ENCODE peak calls at places on chromosome 11, in six cellular contexts. One of them, this sample, is unnamed.

GRCh38 chr11:17564687-17565042 is 17.6 kb downstream of the OTOG start:
- DNase-seq in PC-3: peak
- DNase-seq in endothelial cell of umbilical vein: no peak
- DNase-seq in IMR-90: no peak
- DNase-seq in HCT116: no peak
- DNase-seq in H9: peak
- DNase-seq in this sample: no peak

GRCh38 chr11:121416909-121417567 is 35.1 kb upstream of the SORL1 start:
- DNase-seq in PC-3: peak
- DNase-seq in endothelial cell of umbilical vein: peak
- DNase-seq in IMR-90: peak
- DNase-seq in HCT116: no peak
- DNase-seq in H9: no peak
- DNase-seq in this sample: peak

GRCh38 chr11:110303414-110303826 is 7.0 kb upstream of the RDX start:
- DNase-seq in PC-3: peak
- DNase-seq in endothelial cell of umbilical vein: no peak
- DNase-seq in IMR-90: no peak
- DNase-seq in HCT116: no peak
- DNase-seq in H9: no peak
- DNase-seq in this sample: no peak

GRCh38 chr11:68014157-68014965 is 4.2 kb downstream of the ALDH3B1 start:
- DNase-seq in PC-3: peak
- DNase-seq in endothelial cell of umbilical vein: peak
- DNase-seq in IMR-90: peak
- DNase-seq in HCT116: peak
- DNase-seq in H9: no peak
- DNase-seq in this sample: peak

GRCh38 chr11:78801161-78801884 is 226.7 kb upstream of the NARS2 start:
- DNase-seq in PC-3: peak
- DNase-seq in endothelial cell of umbilical vein: peak
- DNase-seq in IMR-90: peak
- DNase-seq in HCT116: no peak
- DNase-seq in H9: no peak
- DNase-seq in this sample: peak

GRCh38 chr11:65261591-65262380 is at the start of gene POLA2:
- DNase-seq in PC-3: peak
- DNase-seq in endothelial cell of umbilical vein: peak
- DNase-seq in IMR-90: peak
- DNase-seq in HCT116: peak
- DNase-seq in H9: peak
- DNase-seq in this sample: peak

GRCh38 chr11:536841-537621 is at the start of gene LRRC56:
- DNase-seq in PC-3: peak
- DNase-seq in endothelial cell of umbilical vein: peak
- DNase-seq in IMR-90: peak
- DNase-seq in HCT116: peak
- DNase-seq in H9: peak
- DNase-seq in this sample: peak

GRCh38 chr11:30992513-30992849 is 377.1 kb downstream of the DCDC1 start:
- DNase-seq in PC-3: no peak
- DNase-seq in endothelial cell of umbilical vein: no peak
- DNase-seq in IMR-90: no peak
- DNase-seq in HCT116: no peak
- DNase-seq in H9: no peak
- DNase-seq in this sample: no peak

GRCh38 chr11:117572129-117572528 is 224.9 kb downstream of the DSCAML1 start:
- DNase-seq in PC-3: no peak
- DNase-seq in endothelial cell of umbilical vein: no peak
- DNase-seq in IMR-90: no peak
- DNase-seq in HCT116: no peak
- DNase-seq in H9: no peak
- DNase-seq in this sample: no peak

GRCh38 chr11:63897459-63898156 is 19.4 kb downstream of the RCOR2 start:
- DNase-seq in PC-3: no peak
- DNase-seq in endothelial cell of umbilical vein: no peak
- DNase-seq in IMR-90: no peak
- DNase-seq in HCT116: no peak
- DNase-seq in H9: no peak
- DNase-seq in this sample: no peak

GRCh38 chr11:58524232-58525036 is 16.5 kb upstream of the OR5B21 start:
- DNase-seq in PC-3: peak
- DNase-seq in endothelial cell of umbilical vein: peak
- DNase-seq in IMR-90: peak
- DNase-seq in HCT116: peak
- DNase-seq in H9: peak
- DNase-seq in this sample: peak

GRCh38 chr11:21675049-21675616 is 517.8 kb upstream of the ANO5 start:
- DNase-seq in PC-3: no peak
- DNase-seq in endothelial cell of umbilical vein: no peak
- DNase-seq in IMR-90: no peak
- DNase-seq in HCT116: no peak
- DNase-seq in H9: no peak
- DNase-seq in this sample: no peak

GRCh38 chr11:63510360-63511130 is 4.7 kb downstream of the LGALS12 start:
- DNase-seq in PC-3: no peak
- DNase-seq in endothelial cell of umbilical vein: no peak
- DNase-seq in IMR-90: no peak
- DNase-seq in HCT116: no peak
- DNase-seq in H9: no peak
- DNase-seq in this sample: peak

GRCh38 chr11:110425751-110426545 is 3.8 kb upstream of the FDX1 start:
- DNase-seq in PC-3: peak
- DNase-seq in endothelial cell of umbilical vein: no peak
- DNase-seq in IMR-90: peak
- DNase-seq in HCT116: no peak
- DNase-seq in H9: no peak
- DNase-seq in this sample: peak

GRCh38 chr11:4606231-4607015 is 1.6 kb downstream of the TRIM68 start:
- DNase-seq in PC-3: peak
- DNase-seq in endothelial cell of umbilical vein: peak
- DNase-seq in IMR-90: peak
- DNase-seq in HCT116: no peak
- DNase-seq in H9: no peak
- DNase-seq in this sample: no peak

GRCh38 chr11:109862808-109863207 is 230.4 kb upstream of the ZC3H12C start:
- DNase-seq in PC-3: no peak
- DNase-seq in endothelial cell of umbilical vein: peak
- DNase-seq in IMR-90: no peak
- DNase-seq in HCT116: no peak
- DNase-seq in H9: no peak
- DNase-seq in this sample: peak

GRCh38 chr11:128522943-128523518 is 64.3 kb downstream of the ETS1 start:
- DNase-seq in PC-3: no peak
- DNase-seq in endothelial cell of umbilical vein: no peak
- DNase-seq in IMR-90: no peak
- DNase-seq in HCT116: no peak
- DNase-seq in H9: no peak
- DNase-seq in this sample: no peak

GRCh38 chr11:69598147-69598546 is 42.8 kb upstream of the CCND1 start:
- DNase-seq in PC-3: peak
- DNase-seq in endothelial cell of umbilical vein: peak
- DNase-seq in IMR-90: no peak
- DNase-seq in HCT116: no peak
- DNase-seq in H9: no peak
- DNase-seq in this sample: no peak

GRCh38 chr11:96456111-96456510 is 66.3 kb downstream of the JRKL start:
- DNase-seq in PC-3: no peak
- DNase-seq in endothelial cell of umbilical vein: no peak
- DNase-seq in IMR-90: no peak
- DNase-seq in HCT116: no peak
- DNase-seq in H9: no peak
- DNase-seq in this sample: no peak

GRCh38 chr11:117931971-117932370 is 2.8 kb upstream of the TMPRSS13 start:
- DNase-seq in PC-3: no peak
- DNase-seq in endothelial cell of umbilical vein: no peak
- DNase-seq in IMR-90: no peak
- DNase-seq in HCT116: no peak
- DNase-seq in H9: no peak
- DNase-seq in this sample: no peak

GRCh38 chr11:129195682-129196081 is 3.6 kb upstream of the ARHGAP32 start:
- DNase-seq in PC-3: no peak
- DNase-seq in endothelial cell of umbilical vein: no peak
- DNase-seq in IMR-90: no peak
- DNase-seq in HCT116: no peak
- DNase-seq in H9: no peak
- DNase-seq in this sample: no peak

GRCh38 chr11:2202900-2203439 is 31.4 kb upstream of the TH start:
- DNase-seq in PC-3: no peak
- DNase-seq in endothelial cell of umbilical vein: no peak
- DNase-seq in IMR-90: no peak
- DNase-seq in HCT116: no peak
- DNase-seq in H9: no peak
- DNase-seq in this sample: no peak

GRCh38 chr11:24093410-24093809 is 403.4 kb upstream of the LUZP2 start:
- DNase-seq in PC-3: no peak
- DNase-seq in endothelial cell of umbilical vein: no peak
- DNase-seq in IMR-90: no peak
- DNase-seq in HCT116: no peak
- DNase-seq in H9: no peak
- DNase-seq in this sample: no peak

GRCh38 chr11:103898065-103898464 is 138.4 kb upstream of the DDI1 start:
- DNase-seq in PC-3: no peak
- DNase-seq in endothelial cell of umbilical vein: no peak
- DNase-seq in IMR-90: no peak
- DNase-seq in HCT116: no peak
- DNase-seq in H9: no peak
- DNase-seq in this sample: no peak

GRCh38 chr11:11772865-11773515 is 68.8 kb upstream of the USP47 start:
- DNase-seq in PC-3: no peak
- DNase-seq in endothelial cell of umbilical vein: no peak
- DNase-seq in IMR-90: no peak
- DNase-seq in HCT116: no peak
- DNase-seq in H9: no peak
- DNase-seq in this sample: no peak

GRCh38 chr11:11769362-11769761 is 72.4 kb upstream of the USP47 start:
- DNase-seq in PC-3: no peak
- DNase-seq in endothelial cell of umbilical vein: no peak
- DNase-seq in IMR-90: no peak
- DNase-seq in HCT116: no peak
- DNase-seq in H9: no peak
- DNase-seq in this sample: no peak

GRCh38 chr11:11769782-11770181 is 72.0 kb upstream of the USP47 start:
- DNase-seq in PC-3: no peak
- DNase-seq in endothelial cell of umbilical vein: no peak
- DNase-seq in IMR-90: no peak
- DNase-seq in HCT116: no peak
- DNase-seq in H9: no peak
- DNase-seq in this sample: no peak

GRCh38 chr11:11770921-11771484 is 70.8 kb upstream of the USP47 start:
- DNase-seq in PC-3: no peak
- DNase-seq in endothelial cell of umbilical vein: no peak
- DNase-seq in IMR-90: no peak
- DNase-seq in HCT116: no peak
- DNase-seq in H9: no peak
- DNase-seq in this sample: no peak

GRCh38 chr11:11770274-11770673 is 71.5 kb upstream of the USP47 start:
- DNase-seq in PC-3: no peak
- DNase-seq in endothelial cell of umbilical vein: no peak
- DNase-seq in IMR-90: no peak
- DNase-seq in HCT116: no peak
- DNase-seq in H9: no peak
- DNase-seq in this sample: no peak
- H3K27ac ChIP-seq in PC-3: no peak
- H3K27ac ChIP-seq in endothelial cell of umbilical vein: no peak
- H3K27ac ChIP-seq in IMR-90: no peak
- H3K27ac ChIP-seq in HCT116: no peak
- H3K27ac ChIP-seq in H9: no peak
- H3K27ac ChIP-seq in this sample: no peak

GRCh38 chr11:122808494-122808893 is 29.8 kb upstream of the CRTAM start:
- DNase-seq in PC-3: no peak
- DNase-seq in endothelial cell of umbilical vein: peak
- DNase-seq in IMR-90: peak
- DNase-seq in HCT116: no peak
- DNase-seq in H9: no peak
- DNase-seq in this sample: peak
- H2AFZ ChIP-seq in PC-3: no peak
- H2AFZ ChIP-seq in endothelial cell of umbilical vein: no peak
- H2AFZ ChIP-seq in IMR-90: peak
- H2AFZ ChIP-seq in HCT116: no peak
- H2AFZ ChIP-seq in H9: no peak
- H2AFZ ChIP-seq in this sample: no peak

GRCh38 chr11:134625151-134625550 is 213.1 kb upstream of the B3GAT1 start:
- DNase-seq in PC-3: no peak
- DNase-seq in endothelial cell of umbilical vein: no peak
- DNase-seq in IMR-90: no peak
- DNase-seq in HCT116: no peak
- DNase-seq in H9: no peak
- DNase-seq in this sample: no peak
- H3K27ac ChIP-seq in PC-3: no peak
- H3K27ac ChIP-seq in endothelial cell of umbilical vein: no peak
- H3K27ac ChIP-seq in IMR-90: no peak
- H3K27ac ChIP-seq in HCT116: no peak
- H3K27ac ChIP-seq in H9: no peak
- H3K27ac ChIP-seq in this sample: no peak

DNA sequence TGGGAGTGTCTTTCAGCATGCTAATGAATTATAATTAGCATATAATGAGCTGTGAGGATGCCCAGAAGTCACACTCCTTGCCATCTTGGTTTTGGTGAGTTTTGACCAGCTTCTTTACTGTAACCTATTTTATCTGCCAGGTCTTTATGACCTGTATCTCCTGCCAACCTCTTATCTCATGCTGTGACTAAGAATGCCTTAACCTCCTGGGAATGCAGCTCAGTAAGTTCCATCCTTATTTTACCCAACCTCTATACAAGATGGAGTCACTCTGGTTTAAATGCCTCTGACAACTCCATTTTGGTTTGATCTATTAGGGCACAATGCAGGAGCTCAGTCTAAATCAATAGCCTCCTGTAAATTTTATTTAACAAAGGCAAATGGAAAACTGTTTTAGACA is 20.7 kb downstream of the OR10A6 start:
- DNase-seq in PC-3: peak
- DNase-seq in endothelial cell of umbilical vein: no peak
- DNase-seq in IMR-90: no peak
- DNase-seq in HCT116: no peak
- DNase-seq in H9: no peak
- DNase-seq in this sample: no peak
- H2AFZ ChIP-seq in PC-3: no peak
- H2AFZ ChIP-seq in endothelial cell of umbilical vein: no peak
- H2AFZ ChIP-seq in IMR-90: no peak
- H2AFZ ChIP-seq in HCT116: no peak
- H2AFZ ChIP-seq in H9: no peak
- H2AFZ ChIP-seq in this sample: no peak

GRCh38 chr11:34324466-34324865 is 33.3 kb downstream of the ABTB2 start:
- DNase-seq in PC-3: no peak
- DNase-seq in endothelial cell of umbilical vein: no peak
- DNase-seq in IMR-90: no peak
- DNase-seq in HCT116: no peak
- DNase-seq in H9: no peak
- DNase-seq in this sample: no peak
- H3K27ac ChIP-seq in PC-3: no peak
- H3K27ac ChIP-seq in endothelial cell of umbilical vein: no peak
- H3K27ac ChIP-seq in IMR-90: no peak
- H3K27ac ChIP-seq in HCT116: no peak
- H3K27ac ChIP-seq in H9: no peak
- H3K27ac ChIP-seq in this sample: no peak

This sample was measured in astrocyte.